ENCODE peak calls at places on chromosomes 1 and 21, in eight cellular contexts. B is astrocyte of the spinal cord, Y is neural crest cell, X is pancreas, C is WTC11, K is RWPE1, L is GM13977, W is upper lobe of right lung. Z is an unnamed sample.

GRCh38 chr1:172531846-172532699 is 877 bp upstream of the SUCO start:
- DNase-seq in B (peak), Y (peak), X (peak), C (peak), K (peak), L (peak), W (peak), Z (peak)

GRCh38 chr1:69671363-69672010 is 103.8 kb downstream of the LRRC7 start:
- DNase-seq in B (peak), Y (no peak), X (peak), C (no peak), K (no peak), L (no peak), W (no peak), Z (no peak)

GRCh38 chr1:117235863-117236465 is 25.2 kb upstream of the VTCN1 start:
- DNase-seq in B (no peak), Y (no peak), X (no peak), C (no peak), K (no peak), L (no peak), W (no peak), Z (no peak)

GRCh38 chr1:116853680-116854191 is 56.0 kb upstream of the PTGFRN start:
- DNase-seq in B (peak), Y (no peak), X (no peak), C (no peak), K (peak), L (peak), W (no peak), Z (no peak)

GRCh38 chr1:38258085-38258484 is 211.5 kb upstream of the POU3F1 start:
- DNase-seq in B (no peak), Y (no peak), X (no peak), C (no peak), K (no peak), L (no peak), W (no peak), Z (no peak)

GRCh38 chr1:22471078-22471477 is 19.4 kb downstream of the ZBTB40 start:
- DNase-seq in B (peak), Y (no peak), X (peak), C (no peak), K (no peak), L (no peak), W (no peak), Z (no peak)

GRCh38 chr21:31555741-31556191 is 103.7 kb upstream of the SOD1 start:
- DNase-seq in B (no peak), Y (no peak), X (no peak), C (peak), K (no peak), L (no peak), W (peak), Z (no peak)

GRCh38 chr21:44337941-44338895 is 972 bp downstream of the CFAP410 start:
- DNase-seq in B (peak), Y (peak), X (peak), C (peak), K (peak), L (peak), W (peak), Z (peak)

GRCh38 chr1:40182956-40183710 is 21.9 kb downstream of the RLF start:
- DNase-seq in B (peak), Y (no peak), X (no peak), C (no peak), K (no peak), L (no peak), W (no peak), Z (no peak)

GRCh38 chr1:38047603-38048146 is 1.1 kb upstream of the POU3F1 start:
- DNase-seq in B (peak), Y (no peak), X (peak), C (peak), K (no peak), L (no peak), W (no peak), Z (no peak)

GRCh38 chr1:222009105-222009730 is 267.3 kb upstream of the DUSP10 start:
- DNase-seq in B (peak), Y (no peak), X (no peak), C (peak), K (peak), L (peak), W (no peak), Z (peak)

GRCh38 chr1:173669491-173669941 is at the start of gene ANKRD45:
- DNase-seq in B (peak), Y (peak), X (peak), C (peak), K (peak), L (peak), W (peak), Z (peak)

GRCh38 chr1:229714964-229715603 is 89.0 kb downstream of the URB2 start:
- DNase-seq in B (no peak), Y (no peak), X (peak), C (peak), K (peak), L (peak), W (no peak), Z (peak)
- TF ChIP-seq CTCF in B (peak), Y (peak), X (peak), C (no peak), K (peak), L (peak), W (peak), Z (peak)

GRCh38 chr1:50333595-50333974 is 89.7 kb downstream of the DMRTA2 start:
- DNase-seq in B (peak), Y (peak), X (peak), C (peak), K (peak), L (peak), W (peak), Z (peak)
- TF ChIP-seq CTCF in B (peak), Y (peak), X (peak), C (peak), K (peak), L (peak), W (peak), Z (peak)

GRCh38 chr1:5393146-5393545 is 599.1 kb downstream of the NPHP4 start:
- DNase-seq in B (no peak), Y (no peak), X (no peak), C (no peak), K (no peak), L (no peak), W (no peak), Z (no peak)
- TF ChIP-seq CTCF in B (no peak), Y (no peak), X (no peak), C (no peak), K (no peak), L (no peak), W (no peak), Z (no peak)

DNA sequence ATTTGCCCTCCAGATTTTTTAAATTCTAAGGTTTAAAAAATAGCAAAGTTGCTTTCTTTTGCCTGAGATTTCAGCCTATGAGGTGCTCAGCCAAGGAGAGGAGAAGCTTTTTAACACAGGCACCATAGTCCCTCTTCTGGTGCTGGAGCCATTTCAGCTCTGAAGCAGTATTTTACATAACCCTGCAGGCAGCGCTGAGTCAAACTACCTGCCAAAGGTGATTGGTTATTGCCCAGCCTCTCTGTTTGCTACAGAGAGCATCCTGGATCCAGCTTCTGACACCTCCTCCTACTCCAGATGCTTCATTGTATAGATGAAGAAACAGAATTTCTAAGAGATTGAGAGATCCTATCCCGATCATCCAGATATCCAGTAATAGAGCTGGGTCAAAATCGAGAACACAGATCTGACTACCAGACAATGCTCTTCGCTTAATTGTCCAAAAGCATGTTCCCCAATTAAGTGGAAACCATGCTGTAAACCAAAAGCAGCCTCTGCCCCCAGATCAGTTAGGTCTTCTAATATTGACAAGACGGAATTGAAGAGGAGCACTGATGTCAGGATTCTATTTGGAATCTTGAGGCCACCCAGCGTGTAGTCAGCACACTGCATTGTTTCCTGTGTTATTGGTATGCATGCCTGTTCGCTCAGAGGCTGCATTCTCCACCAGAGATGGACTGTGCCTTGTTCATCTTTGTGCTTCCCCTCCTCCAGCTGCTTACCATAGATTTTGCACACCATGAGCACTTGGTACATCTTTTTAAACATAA is 22.1 kb downstream of the RGS8 start:
- DNase-seq in B (no peak), Y (no peak), X (no peak), C (peak), K (no peak), L (no peak), W (no peak), Z (no peak)
- TF ChIP-seq CTCF in B (no peak), Y (no peak), X (no peak), C (no peak), K (no peak), L (no peak), W (no peak), Z (no peak)

GRCh38 chr1:47449702-47450552 is 12.1 kb downstream of the FOXD2 start:
- DNase-seq in B (no peak), Y (no peak), X (peak), C (peak), K (peak), L (no peak), W (peak), Z (peak)
- TF ChIP-seq CTCF in B (peak), Y (peak), X (peak), C (peak), K (no peak), L (peak), W (peak), Z (peak)

GRCh38 chr1:154974808-154975408 is 427 bp downstream of the CKS1B start:
- DNase-seq in B (peak), Y (peak), X (peak), C (peak), K (peak), L (peak), W (peak), Z (peak)
- TF ChIP-seq CTCF in B (no peak), Y (no peak), X (no peak), C (no peak), K (no peak), L (no peak), W (no peak), Z (no peak)

DNA sequence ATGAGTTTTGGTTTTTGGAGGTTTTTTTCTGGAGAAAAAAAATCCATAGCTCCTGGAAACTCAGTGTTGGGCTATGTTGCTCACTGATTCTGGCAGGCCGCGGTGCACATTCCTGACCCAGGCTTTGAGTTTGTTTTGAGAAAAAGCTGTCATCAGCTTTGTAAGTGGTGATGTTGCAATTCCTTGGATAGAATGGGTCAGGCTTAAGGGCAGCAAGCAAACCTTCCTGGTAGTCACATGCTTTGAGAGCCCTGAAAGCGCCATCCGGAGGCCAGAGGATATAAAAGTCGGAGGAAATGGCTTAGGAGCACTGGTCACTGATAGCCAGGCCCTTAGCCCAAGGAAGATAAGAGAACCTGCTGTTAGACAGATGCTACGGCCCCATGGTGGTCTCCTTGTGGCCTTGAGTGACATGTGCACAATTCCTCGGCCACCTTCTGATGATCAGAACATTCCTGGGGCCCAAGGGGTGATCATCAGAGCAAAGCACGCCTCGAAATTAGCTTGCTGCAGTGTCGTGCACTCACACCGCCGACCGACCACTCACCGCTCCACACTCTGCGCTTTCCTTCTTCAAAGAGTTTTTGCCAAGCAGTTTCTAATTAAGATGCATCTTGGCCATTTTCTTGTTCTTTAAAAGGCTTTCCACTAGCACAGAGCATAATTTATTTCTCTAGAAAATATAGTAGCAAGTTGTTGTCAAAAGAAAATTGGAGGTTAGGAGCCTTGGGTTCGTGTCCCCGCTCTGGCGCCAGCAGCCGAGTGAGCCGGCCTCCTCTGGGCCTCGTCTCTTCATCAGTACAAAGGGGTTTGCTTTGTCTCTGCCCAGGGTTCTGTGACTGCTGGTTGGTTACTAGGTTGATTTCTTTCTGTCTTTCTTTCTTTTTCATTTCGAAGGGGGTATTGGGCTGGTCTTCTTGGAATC is 78.7 kb downstream of the MAN1C1 start:
- DNase-seq in B (peak), Y (no peak), X (no peak), C (peak), K (peak), L (no peak), W (peak), Z (no peak)
- TF ChIP-seq CTCF in B (peak), Y (peak), X (no peak), C (no peak), K (no peak), L (peak), W (peak), Z (no peak)

GRCh38 chr1:91885716-91886506 is at the start of gene TGFBR3:
- DNase-seq in B (peak), Y (peak), X (peak), C (peak), K (peak), L (peak), W (peak), Z (peak)

GRCh38 chr1:91884459-91885290 is 1.3 kb downstream of the TGFBR3 start:
- DNase-seq in B (peak), Y (peak), X (peak), C (peak), K (no peak), L (peak), W (peak), Z (no peak)

GRCh38 chr1:91881280-91881679 is 4.7 kb downstream of the TGFBR3 start:
- DNase-seq in B (no peak), Y (no peak), X (no peak), C (no peak), K (no peak), L (no peak), W (no peak), Z (no peak)

GRCh38 chr1:91885331-91885715 is 628 bp downstream of the TGFBR3 start:
- DNase-seq in B (no peak), Y (no peak), X (no peak), C (peak), K (no peak), L (no peak), W (no peak), Z (peak)

DNA sequence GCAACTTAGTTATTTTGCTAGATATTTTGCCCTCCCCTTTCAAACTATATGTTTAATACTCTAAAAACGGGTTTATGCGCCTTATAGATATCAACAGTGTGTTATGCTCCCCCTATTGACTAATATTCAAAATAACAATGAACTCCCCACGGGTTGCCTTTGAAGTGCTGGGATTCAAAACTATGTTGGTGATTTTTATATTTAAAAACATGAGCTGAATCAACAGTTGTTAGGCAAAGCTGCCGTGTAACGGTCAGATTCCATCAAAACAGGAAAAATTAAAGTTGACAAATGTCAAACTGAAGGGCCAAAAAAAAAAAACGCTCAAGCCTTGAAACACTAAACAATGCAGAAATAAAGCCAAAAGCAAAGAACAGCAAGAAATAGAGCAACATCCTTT is 2.5 kb downstream of the TGFBR3 start:
- DNase-seq in B (peak), Y (no peak), X (no peak), C (no peak), K (peak), L (peak), W (no peak), Z (peak)
- TF ChIP-seq CTCF in B (peak), Y (peak), X (no peak), C (no peak), K (peak), L (peak), W (peak), Z (peak)

GRCh38 chr1:18922319-18922726 is 20.0 kb upstream of the ALDH4A1 start:
- DNase-seq in B (peak), Y (no peak), X (no peak), C (no peak), K (no peak), L (no peak), W (no peak), Z (no peak)

GRCh38 chr1:18920931-18921330 is 18.6 kb upstream of the ALDH4A1 start:
- DNase-seq in B (no peak), Y (no peak), X (no peak), C (no peak), K (no peak), L (no peak), W (no peak), Z (no peak)

GRCh38 chr1:18919949-18920348 is 17.6 kb upstream of the ALDH4A1 start:
- DNase-seq in B (no peak), Y (no peak), X (no peak), C (no peak), K (no peak), L (no peak), W (no peak), Z (no peak)

GRCh38 chr1:18922848-18923475 is 20.6 kb upstream of the ALDH4A1 start:
- DNase-seq in B (no peak), Y (no peak), X (no peak), C (no peak), K (no peak), L (no peak), W (no peak), Z (no peak)

DNA sequence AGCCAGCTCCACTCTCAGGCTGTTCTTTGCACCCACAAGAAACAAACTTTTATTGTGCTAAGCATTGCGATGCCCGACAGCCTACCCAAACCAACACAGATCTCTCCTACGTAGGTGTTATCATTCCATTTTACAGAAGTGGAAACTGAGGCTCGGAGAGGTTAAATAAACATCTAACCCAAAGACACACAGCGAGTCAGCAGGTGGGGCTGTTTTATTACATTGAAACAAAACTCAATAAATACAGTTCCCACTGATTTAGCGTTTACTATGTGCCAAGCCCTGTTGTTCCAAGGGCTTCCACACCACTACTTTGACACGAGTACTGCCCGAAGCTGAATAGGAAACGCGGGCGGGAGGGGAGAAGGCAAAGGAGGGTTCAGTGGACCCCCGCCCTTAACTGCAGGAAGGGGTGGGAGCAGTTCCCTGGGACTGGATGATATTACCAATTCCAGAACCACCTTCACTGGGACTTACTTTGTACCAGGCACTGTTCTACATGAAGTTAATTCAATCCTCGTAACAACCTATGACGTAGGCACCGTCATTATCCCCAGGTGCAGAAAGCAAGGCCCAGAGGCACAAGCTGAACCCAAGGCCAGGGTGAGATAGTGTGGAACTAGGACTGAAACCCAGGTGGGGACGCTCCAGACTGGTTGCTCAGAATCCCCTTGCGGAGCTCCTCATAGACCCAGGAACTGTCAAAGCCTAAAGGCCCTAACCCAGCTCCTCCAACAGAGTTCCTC is 19.3 kb upstream of the ALDH4A1 start:
- DNase-seq in B (no peak), Y (no peak), X (no peak), C (no peak), K (no peak), L (no peak), W (no peak), Z (no peak)
- TF ChIP-seq CTCF in B (peak), Y (no peak), X (no peak), C (no peak), K (no peak), L (no peak), W (no peak), Z (no peak)

DNA sequence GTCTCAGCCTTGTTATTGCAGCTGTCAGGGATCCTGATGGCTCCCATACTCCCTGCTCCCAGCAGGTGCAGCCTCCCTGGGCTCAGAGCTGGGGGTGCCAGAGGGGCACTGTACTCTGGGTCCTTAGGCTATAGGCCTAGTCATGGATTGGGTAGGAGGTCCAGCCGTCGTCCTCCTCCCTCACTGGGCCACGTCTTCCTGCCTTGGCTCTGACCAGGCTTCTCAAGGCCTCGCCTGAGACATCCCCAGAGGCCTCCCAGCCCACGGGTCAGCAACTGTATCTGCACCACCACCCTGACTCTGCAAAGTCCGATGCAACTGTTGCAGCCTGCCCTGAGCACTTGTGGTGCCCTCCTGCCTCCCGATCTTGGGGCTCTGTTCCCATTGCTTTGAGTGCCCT is 18.2 kb downstream of the MYOM3 start:
- DNase-seq in B (no peak), Y (no peak), X (no peak), C (no peak), K (no peak), L (no peak), W (no peak), Z (no peak)
- TF ChIP-seq CTCF in B (no peak), Y (no peak), X (no peak), C (no peak), K (no peak), L (no peak), W (no peak), Z (no peak)

Z was measured in GM13976.